ENCODE peak calls at places on chromosomes 1 and 21, in eight cellular contexts. H, Q, L, S, Z, J, C and P are unnamed samples.

GRCh38 chr1:167229719-167230385 is 9.2 kb downstream of the POU2F1 start:
- DNase-seq in H (no peak), Z (peak; percentile 63), C (no peak), J (no peak), S (no peak), L (no peak), Q (no peak), P (no peak)

GRCh38 chr1:20867062-20867461 is 80.0 kb upstream of the HP1BP3 start:
- DNase-seq in C (no peak), Q (no peak), S (no peak), J (no peak), L (no peak), H (no peak), Z (no peak), P (no peak)

GRCh38 chr1:162942903-162943567 is 82.1 kb upstream of the CCDC190 start:
- DNase-seq in H (no peak), Q (no peak), Z (no peak), S (no peak), C (no peak), L (no peak), J (no peak), P (no peak)

GRCh38 chr1:234858722-234859121 is 248.7 kb upstream of the IRF2BP2 start:
- DNase-seq in L (no peak), S (no peak), Z (no peak), J (no peak), Q (no peak), C (no peak), H (no peak), P (no peak)

GRCh38 chr1:203200059-203200553 is 13.6 kb upstream of the CHI3L1 start:
- DNase-seq in H (peak; percentile 72), J (no peak), S (peak; percentile 89), C (peak; percentile 18), Q (peak; percentile 17), L (no peak), Z (no peak), P (no peak)

GRCh38 chr1:184514447-184514846 is 127.6 kb downstream of the C1orf21 start:
- DNase-seq in J (no peak), Q (no peak), S (no peak), C (no peak), Z (no peak), H (no peak), L (no peak), P (no peak)

GRCh38 chr21:39669976-39670671 is 57.4 kb downstream of the B3GALT5 start:
- DNase-seq in C (no peak), L (peak; percentile 72), Q (no peak), J (no peak), Z (no peak), H (no peak), S (no peak), P (no peak)

GRCh38 chr1:175129997-175130648 is 62.5 kb downstream of the KIAA0040 start:
- DNase-seq in J (no peak), H (no peak), Z (peak; percentile 23), C (no peak), S (no peak), L (no peak), Q (no peak), P (no peak)

GRCh38 chr1:111755321-111756123 is at the start of gene DDX20:
- DNase-seq in L (peak; percentile 95), Q (peak; percentile 91), C (peak; percentile 92), J (peak; percentile 92), S (peak; percentile 92), H (peak; percentile 97), Z (peak; percentile 97), P (peak; percentile 92)
- TF ChIP-seq POLR2A in L (peak; percentile 61), Q (peak; percentile 49), C (no peak), J (peak; percentile 70), S (no peak), H (peak; percentile 46), Z (peak; percentile 93), P (peak; percentile 89)

DNA sequence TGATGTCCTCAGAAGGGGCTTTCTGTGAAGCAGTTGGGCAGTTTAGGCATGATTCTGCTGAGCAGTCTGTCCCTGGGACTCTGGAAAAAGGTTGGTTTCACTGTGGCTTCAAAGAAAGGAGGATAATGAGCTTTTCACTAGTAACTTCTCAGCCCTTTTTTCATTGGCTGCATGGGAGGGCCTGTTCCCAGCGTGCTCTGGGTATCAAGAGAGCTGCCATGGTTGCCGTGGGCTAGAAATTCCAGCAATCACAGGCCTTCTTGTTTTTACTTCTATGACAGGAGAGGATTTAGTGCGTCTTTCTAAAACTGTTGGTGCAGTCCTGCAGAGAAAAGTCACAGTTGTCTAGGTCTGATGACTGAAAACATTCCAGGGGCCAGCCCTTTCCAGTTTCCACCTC is 7.2 kb downstream of the SZRD1 start:
- DNase-seq in J (no peak), L (no peak), Z (no peak), H (no peak), Q (no peak), C (no peak), S (no peak), P (no peak)
- TF ChIP-seq POLR2AphosphoS5 in J (no peak), L (no peak), Z (no peak), H (no peak), Q (no peak), C (no peak), S (no peak), P (no peak)

GRCh38 chr1:23562138-23562819 is 3.0 kb upstream of the ID3 start:
- DNase-seq in L (peak; percentile 93), C (peak; percentile 93), Q (peak; percentile 96), Z (peak; percentile 97), H (peak; percentile 99), S (peak; percentile 95), J (peak; percentile 90), P (no peak)
- TF ChIP-seq POLR2A in L (peak; percentile 51), C (no peak), Q (peak; percentile 79), Z (peak; percentile 67), H (peak; percentile 34), S (peak; percentile 8), J (no peak), P (no peak)

GRCh38 chr1:113057006-113057405 is 16.0 kb upstream of the LRIG2 start:
- DNase-seq in Q (peak; percentile 71), J (no peak), L (peak; percentile 21), S (no peak), H (no peak), C (no peak), Z (no peak), P (no peak)

GRCh38 chr1:113055570-113055969 is 17.4 kb upstream of the LRIG2 start:
- DNase-seq in L (no peak), Z (no peak), C (no peak), S (no peak), H (no peak), Q (no peak), J (no peak), P (no peak)

GRCh38 chr1:113053344-113054138 is 19.5 kb upstream of the LRIG2 start:
- DNase-seq in Z (no peak), L (no peak), Q (no peak), S (no peak), J (no peak), H (no peak), C (no peak), P (no peak)

GRCh38 chr1:113058861-113059441 is 14.0 kb upstream of the LRIG2 start:
- DNase-seq in Z (peak; percentile 54), S (no peak), J (no peak), Q (no peak), L (no peak), H (no peak), C (no peak), P (no peak)
- TF ChIP-seq POLR2AphosphoS5 in Z (no peak), S (no peak), J (no peak), Q (no peak), L (no peak), H (no peak), C (no peak), P (no peak)

GRCh38 chr1:157437301-157437700 is 115.0 kb downstream of the FCRL5 start:
- DNase-seq in C (no peak), S (no peak), Z (no peak), J (no peak), Q (no peak), H (no peak), L (no peak), P (no peak)

GRCh38 chr1:157438236-157439012 is 113.9 kb downstream of the FCRL5 start:
- DNase-seq in H (no peak), S (no peak), L (no peak), Z (no peak), C (no peak), Q (no peak), J (no peak), P (no peak)

GRCh38 chr1:157442065-157442464 is 110.2 kb downstream of the FCRL5 start:
- DNase-seq in L (no peak), C (no peak), S (no peak), J (no peak), Z (no peak), H (no peak), Q (no peak), P (no peak)

GRCh38 chr1:157439318-157439954 is 112.9 kb downstream of the FCRL5 start:
- DNase-seq in Q (no peak), S (no peak), H (no peak), Z (no peak), C (no peak), J (no peak), L (no peak), P (no peak)
- TF ChIP-seq POLR2A in Q (no peak), S (no peak), H (no peak), Z (no peak), C (no peak), J (no peak), L (no peak), P (no peak)

DNA sequence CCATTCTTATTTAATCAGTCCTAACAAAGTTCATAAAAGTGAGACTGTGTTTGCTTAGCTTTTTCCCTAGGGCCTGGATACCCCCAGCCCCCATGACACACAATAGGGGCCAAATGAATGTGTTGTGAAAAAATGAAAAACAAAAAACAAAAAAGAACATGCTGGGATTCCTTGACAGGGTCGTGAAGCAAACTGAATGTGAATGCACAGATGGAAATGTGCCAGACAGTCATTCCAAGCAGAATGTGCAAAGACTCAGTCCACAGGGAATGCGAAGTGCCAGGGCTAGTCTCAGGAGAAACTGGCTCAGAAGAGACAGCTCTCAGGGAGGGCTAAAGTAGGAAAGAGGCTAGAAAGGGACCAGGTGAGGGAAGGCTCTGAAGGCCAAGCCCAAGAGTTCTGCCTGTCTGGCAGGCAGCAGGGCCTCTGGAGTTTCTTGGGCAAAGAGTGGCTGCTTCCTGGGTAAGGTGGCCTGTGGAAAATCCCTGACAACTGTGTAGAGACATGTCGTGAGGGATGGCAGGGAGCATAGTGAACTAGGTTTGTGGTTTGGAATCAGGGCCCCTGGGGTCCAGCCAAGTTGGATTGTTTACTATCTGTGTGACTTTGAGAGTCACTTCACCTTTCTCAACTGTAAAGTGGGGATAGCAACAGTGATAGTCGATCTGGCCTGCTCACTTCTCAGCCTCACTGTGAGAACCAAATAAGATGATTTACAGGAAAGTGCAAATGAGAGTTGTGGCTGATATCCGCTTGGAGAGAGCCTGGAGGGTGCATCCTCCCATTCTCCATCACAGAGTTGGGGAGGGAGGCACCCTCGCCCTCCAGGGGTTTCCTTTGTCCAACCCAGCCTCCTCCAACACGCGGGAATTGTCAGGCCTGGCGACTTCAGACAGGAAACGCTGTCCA is 1.2 kb upstream of the ADAM15 start:
- DNase-seq in H (no peak), J (no peak), S (peak; percentile 43), Q (peak; percentile 69), L (no peak), C (no peak), Z (no peak), P (no peak)
- TF ChIP-seq POLR2AphosphoS5 in H (no peak), J (peak; percentile 32), S (no peak), Q (peak; percentile 50), L (no peak), C (no peak), Z (no peak), P (no peak)